ENCODE peak calls at places on chromosomes 2 and 18, in eight cellular contexts. I is H9, A is AG04450, U is fibroblast of the aortic adventitia, K is endothelial cell, F is EH, J is EL, Q is nucleus accumbens. O is an unnamed sample.

GRCh38 chr2:231934441-231935206 is 8.4 kb upstream of the NPPC start:
- DNase-seq in A (no peak), F (no peak), J (no peak), K (no peak), Q (no peak), I (no peak), U (no peak), O (no peak)

GRCh38 chr2:65397122-65397521 is 35.3 kb downstream of the SPRED2 start:
- DNase-seq in J (peak; percentile 19), K (no peak), A (no peak), F (peak; percentile 41), I (no peak), U (peak; percentile 58), Q (no peak), O (no peak)

GRCh38 chr2:65790676-65790935 is 358.2 kb upstream of the SPRED2 start:
- DNase-seq in Q (no peak), K (no peak), F (no peak), J (no peak), A (no peak), I (peak; percentile 38), U (no peak), O (peak; percentile 21)

GRCh38 chr2:205696541-205697441 is 14.5 kb downstream of the NRP2 start:
- DNase-seq in K (peak; percentile 23), F (peak; percentile 90), U (no peak), J (no peak), A (no peak), Q (peak; percentile 65), I (peak; percentile 58), O (no peak)

GRCh38 chr2:112636605-112637288 is 9.0 kb upstream of the SLC20A1 start:
- DNase-seq in F (no peak), U (no peak), A (no peak), J (no peak), I (no peak), K (no peak), Q (no peak), O (no peak)

GRCh38 chr18:68940039-68940438 is 142.2 kb downstream of the CCDC102B start:
- DNase-seq in Q (no peak), J (no peak), U (peak; percentile 4), A (no peak), F (no peak), K (no peak), I (no peak), O (no peak)

GRCh38 chr2:234536218-234536989 is 39.5 kb upstream of the ARL4C start:
- DNase-seq in J (no peak), Q (no peak), F (no peak), U (no peak), I (no peak), K (no peak), A (no peak), O (no peak)

GRCh38 chr2:1823187-1824169 is 79.2 kb upstream of the PXDN start:
- DNase-seq in J (no peak), K (no peak), Q (no peak), I (peak; percentile 93), F (no peak), U (no peak), A (no peak), O (peak; percentile 65)

GRCh38 chr2:177433402-177433801 is 40.8 kb downstream of the AGPS start:
- DNase-seq in A (no peak), F (no peak), J (no peak), I (no peak), U (no peak), Q (no peak), K (no peak), O (no peak)

GRCh38 chr18:26157326-26157725 is 23.7 kb downstream of the PSMA8 start:
- DNase-seq in K (no peak), Q (no peak), A (no peak), J (no peak), U (no peak), I (no peak), F (no peak), O (no peak)

GRCh38 chr18:21452381-21452780 is 148.1 kb downstream of the ESCO1 start:
- DNase-seq in F (peak; percentile 69), K (no peak), U (no peak), Q (no peak), I (no peak), A (no peak), J (no peak), O (no peak)

GRCh38 chr2:74188018-74188601 is 9.4 kb upstream of the MOB1A start:
- DNase-seq in U (peak; percentile 63), I (peak; percentile 74), A (peak; percentile 50), J (peak; percentile 60), Q (no peak), F (peak; percentile 79), K (no peak), O (peak; percentile 27)

GRCh38 chr2:98502556-98503335 is 58.1 kb downstream of the INPP4A start:
- DNase-seq in Q (no peak), I (no peak), J (peak; percentile 65), A (no peak), F (peak; percentile 83), U (peak; percentile 77), K (no peak), O (no peak)

GRCh38 chr2:79887747-79888374 is 375.0 kb downstream of the CTNNA2 start:
- DNase-seq in F (peak; percentile 66), K (peak; percentile 59), U (peak; percentile 70), A (peak; percentile 42), I (peak; percentile 33), J (peak; percentile 57), Q (peak; percentile 8), O (peak; percentile 26)

O was measured in WTC11.